ENCODE peak calls at places on chromosomes 7 and 10, in four cellular contexts. N is HCT116, E is H1, O is SK-N-SH. H is an unnamed sample.

GRCh38 chr7:94252971-94253370 is 141.7 kb upstream of the COL1A2 start:
- DNase-seq in E (no peak), N (no peak), O (no peak), H (no peak)

GRCh38 chr10:22682237-22683192 is 31.9 kb downstream of the PIP4K2A start:
- DNase-seq in E (no peak), N (peak), O (no peak), H (peak)

GRCh38 chr7:19663816-19664531 is 44.9 kb downstream of the POLR1F start:
- DNase-seq in O (no peak), E (no peak), N (no peak), H (no peak)

GRCh38 chr10:101676573-101676972 is 18.4 kb downstream of the FBXW4 start:
- DNase-seq in N (no peak), O (no peak), E (no peak), H (no peak)

GRCh38 chr7:5679741-5680473 is 101.6 kb downstream of the RNF216 start:
- DNase-seq in E (no peak), N (no peak), O (no peak), H (no peak)

GRCh38 chr10:47260505-47261111 is 39.4 kb upstream of the GDF10 start:
- DNase-seq in O (peak), E (peak), N (no peak), H (peak)

GRCh38 chr7:120996983-120997334 is 8.4 kb downstream of the CPED1 start:
- DNase-seq in N (no peak), E (no peak), O (no peak), H (no peak)

GRCh38 chr7:107622429-107622828 is 38.2 kb upstream of the SLC26A4 start:
- DNase-seq in O (no peak), N (no peak), E (no peak), H (no peak)

GRCh38 chr7:5314864-5315263 is 32.1 kb downstream of the SLC29A4 start:
- DNase-seq in O (no peak), N (no peak), E (no peak), H (no peak)

GRCh38 chr7:142168746-142169145 is 57.2 kb downstream of the MGAM2 start:
- DNase-seq in O (no peak), N (no peak), E (no peak), H (no peak)

GRCh38 chr10:48885376-48885775 is 54.3 kb downstream of the LRRC18 start:
- DNase-seq in N (peak), O (peak), E (peak), H (peak)

GRCh38 chr10:88088441-88089340 is 225.3 kb downstream of the PTEN start:
- DNase-seq in E (no peak), N (no peak), O (no peak), H (no peak)

GRCh38 chr7:365593-365992 is 75.6 kb downstream of the FOXL3 start:
- DNase-seq in O (no peak), E (no peak), N (no peak), H (no peak)

GRCh38 chr10:90288403-90288933 is 569.4 kb downstream of the HTR7 start:
- DNase-seq in E (no peak), O (no peak), N (peak), H (no peak)

GRCh38 chr10:21527634-21528451 is 2.4 kb upstream of the SKIDA1 start:
- DNase-seq in O (no peak), E (no peak), N (no peak), H (peak)

GRCh38 chr7:99395616-99396327 is 12.6 kb downstream of the PDAP1 start:
- DNase-seq in N (no peak), O (no peak), E (no peak), H (no peak)

GRCh38 chr7:139871276-139871675 is 42.2 kb downstream of the TBXAS1 start:
- DNase-seq in N (no peak), O (no peak), E (no peak), H (no peak)

DNA sequence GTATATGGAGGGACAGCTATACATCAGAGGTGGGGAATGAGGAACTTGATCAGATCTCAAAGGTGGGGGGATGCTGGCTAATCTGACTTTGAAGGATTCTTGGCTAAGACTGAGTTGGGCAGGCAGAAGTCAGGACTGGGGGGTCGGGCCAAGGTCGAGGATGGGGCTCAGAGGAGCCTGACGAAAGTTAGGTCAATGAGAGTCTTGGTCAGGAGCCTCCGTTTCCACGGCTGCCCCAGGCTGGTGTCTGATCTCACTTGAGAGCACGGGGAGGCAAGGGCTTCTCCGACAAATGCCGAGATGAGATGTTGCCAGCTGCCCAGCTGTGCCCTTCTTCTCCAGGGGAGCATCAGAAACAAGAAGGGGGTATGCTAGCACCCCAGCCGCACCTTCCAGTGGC is 5.7 kb downstream of the SLC29A3 start:
- DNase-seq in E (no peak), O (no peak), N (no peak), H (no peak)
- TF ChIP-seq JUND in E (no peak), O (no peak), N (no peak), H (no peak)

DNA sequence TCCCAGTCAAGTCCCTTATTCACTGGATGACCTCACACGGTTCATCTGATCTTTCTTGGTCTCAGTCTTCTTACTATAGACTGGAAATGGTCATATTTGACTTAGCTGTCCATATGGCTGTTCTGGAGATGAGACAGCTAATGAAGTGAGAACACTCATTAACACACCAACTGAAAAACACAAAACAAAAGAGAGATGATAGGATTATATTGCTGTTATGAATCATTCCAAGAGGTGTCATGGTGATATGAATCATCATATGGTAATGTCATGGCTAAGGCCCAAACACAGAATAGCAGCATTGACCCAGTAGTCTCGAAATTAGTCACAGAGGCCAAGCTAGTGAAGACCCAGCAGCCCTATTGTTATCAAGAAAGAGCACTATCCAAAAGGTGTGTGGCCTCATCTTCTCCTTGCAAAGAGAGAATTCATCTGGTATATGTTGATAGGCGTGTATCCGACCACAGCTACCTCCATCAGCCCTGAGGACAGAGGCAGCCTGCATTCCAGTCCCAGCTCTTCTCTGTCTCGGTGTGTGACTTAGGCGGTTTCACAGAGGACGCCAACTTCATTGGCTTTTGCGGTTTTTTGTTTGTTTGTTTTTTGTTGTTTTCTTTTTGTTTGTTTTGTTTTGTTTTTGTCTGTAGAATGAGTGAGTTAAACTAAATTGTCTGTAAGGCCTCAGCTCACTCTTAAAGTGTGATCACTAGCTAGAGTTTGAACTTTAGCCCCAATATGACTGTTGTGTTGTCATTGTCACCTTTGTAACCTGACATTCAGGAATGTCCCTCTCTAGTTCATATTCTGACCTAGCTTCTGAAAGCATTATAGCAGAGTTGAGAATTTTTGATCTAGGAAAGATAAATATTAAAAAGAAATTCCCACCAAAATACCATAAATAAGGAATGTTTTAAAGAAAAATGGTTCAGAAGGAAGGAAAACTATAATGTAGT is 97.4 kb upstream of the PDCD4 start:
- DNase-seq in O (no peak), N (peak), E (no peak), H (peak)
- TF ChIP-seq JUND in O (peak), N (peak), E (no peak), H (peak)

DNA sequence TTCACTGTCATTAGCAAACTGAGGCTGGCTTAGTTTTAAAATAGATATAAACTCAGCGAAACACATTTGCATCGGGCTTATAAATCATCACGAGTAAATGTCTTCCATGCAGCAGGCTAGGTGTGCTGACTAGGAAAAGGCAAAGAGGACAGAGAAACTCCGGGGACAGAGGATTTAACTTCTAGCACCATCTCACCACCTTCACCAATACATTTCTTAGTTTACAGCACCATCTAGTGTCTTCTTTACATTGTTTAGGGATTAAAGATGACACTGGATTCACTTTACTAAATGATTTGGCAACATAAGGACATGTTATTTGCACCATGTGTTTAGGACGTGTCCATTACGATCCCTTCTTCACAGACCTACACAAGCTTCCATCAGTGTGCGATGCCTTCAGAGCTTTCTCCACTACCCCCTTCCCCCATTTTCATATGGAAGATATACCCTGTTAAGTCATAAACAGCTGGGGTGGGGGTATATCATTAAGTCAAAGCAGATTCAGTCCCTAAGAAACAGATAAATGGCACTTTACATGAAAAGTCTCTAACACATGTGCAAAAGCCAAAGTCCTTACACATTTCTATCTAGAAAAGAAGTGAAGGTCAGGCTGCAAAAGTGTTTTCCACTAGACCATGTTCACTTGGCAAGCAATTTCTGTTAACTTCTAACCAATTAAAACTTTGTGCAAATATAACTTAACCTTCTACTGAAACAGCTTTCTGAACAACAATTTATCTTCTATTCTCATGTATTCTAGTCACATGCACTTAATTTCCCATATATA is 103.3 kb downstream of the GRB10 start:
- DNase-seq in O (peak), N (peak), E (no peak), H (peak)
- TF ChIP-seq JUND in O (no peak), N (no peak), E (no peak), H (no peak)

GRCh38 chr7:88280801-88281200 is 25.9 kb downstream of the STEAP4 start:
- DNase-seq in N (no peak), E (no peak), O (no peak), H (no peak)
- TF ChIP-seq JUND in N (no peak), E (no peak), O (no peak), H (no peak)

GRCh38 chr7:79453558-79454324 is at the start of gene MAGI2:
- DNase-seq in O (peak), N (no peak), E (peak), H (no peak)
- TF ChIP-seq JUND in O (no peak), N (no peak), E (no peak), H (no peak)

GRCh38 chr10:109895848-109896247 is 27.5 kb downstream of the XPNPEP1 start:
- DNase-seq in O (no peak), N (no peak), E (no peak), H (no peak)

GRCh38 chr10:109898007-109898406 is 25.3 kb downstream of the XPNPEP1 start:
- DNase-seq in E (no peak), N (no peak), O (no peak), H (no peak)

GRCh38 chr10:109899578-109900355 is 23.5 kb downstream of the XPNPEP1 start:
- DNase-seq in E (no peak), O (no peak), N (no peak), H (no peak)

GRCh38 chr10:109895095-109895818 is 28.1 kb downstream of the XPNPEP1 start:
- DNase-seq in N (no peak), E (no peak), O (no peak), H (no peak)

DNA sequence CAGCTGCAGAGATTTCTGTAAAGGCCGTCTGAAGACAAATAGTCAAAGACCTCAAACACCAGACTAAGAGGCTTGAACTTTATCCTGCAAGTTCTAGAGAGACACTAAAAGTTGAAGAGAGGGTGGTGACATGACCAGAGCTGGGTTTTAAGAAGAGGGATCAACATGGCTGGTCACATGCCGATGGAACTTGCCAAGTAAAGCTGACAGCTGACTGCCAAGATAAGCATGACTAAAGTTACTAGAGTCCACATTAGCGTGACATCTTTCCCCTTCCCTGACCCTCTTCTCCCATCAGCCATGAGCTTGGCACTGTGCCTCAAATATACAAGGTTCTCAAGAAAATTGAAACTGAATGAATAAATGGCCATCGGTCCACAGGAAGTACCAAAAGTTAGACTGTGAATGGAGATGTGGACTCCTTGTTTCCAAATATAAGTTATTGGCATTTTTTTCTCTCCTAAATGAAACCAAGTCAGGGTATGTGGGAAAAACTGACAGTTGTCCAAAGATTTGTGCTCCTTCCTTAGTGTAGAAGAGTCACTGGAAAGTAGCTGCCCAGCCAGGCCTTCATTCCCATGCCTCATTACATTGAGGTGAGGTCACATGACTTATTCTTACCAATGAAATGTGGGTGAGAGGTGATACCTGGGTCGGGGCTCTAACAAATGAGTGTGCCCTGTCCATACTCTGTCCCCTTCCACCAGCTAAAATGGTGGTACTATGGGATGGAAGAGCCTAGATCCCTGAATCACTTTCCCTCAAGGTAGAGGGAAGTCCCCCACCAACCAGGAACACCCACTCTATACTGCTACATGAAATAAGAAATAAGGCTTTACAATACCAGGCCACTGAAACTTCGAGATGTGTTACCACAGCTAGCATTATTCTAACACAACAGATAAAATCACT is 24.4 kb downstream of the XPNPEP1 start:
- DNase-seq in N (no peak), O (no peak), E (no peak), H (peak)
- TF ChIP-seq JUND in N (no peak), O (no peak), E (no peak), H (no peak)

H was measured in K562.